ENCODE peak calls at places on chromosomes 11 and 22, in eight cellular contexts. A is body of pancreas; T is right cardiac atrium; V is CD8-positive, alpha-beta memory T cell; P is right lobe of liver; O is suprapubic skin; J is breast epithelium; B is neuronal stem cell. C is an unnamed sample.
A peak's percentile ranks its signal among the peaks of the same experiment; 100 is the strongest.

GRCh38 chr22:45604239-45604711 is 67.4 kb upstream of the ATXN10 start:
- DNase-seq in J (no peak), P (no peak), B (no peak), V (no peak), T (no peak), A (peak; percentile 50), O (no peak), C (peak; percentile 52)

GRCh38 chr22:20750461-20751184 is 23.3 kb upstream of the SERPIND1 start:
- DNase-seq in B (no peak), T (peak; percentile 78), V (no peak), P (peak; percentile 54), J (peak; percentile 61), O (no peak), A (peak; percentile 52), C (peak; percentile 77)

GRCh38 chr11:78659326-78660319 is 85.0 kb upstream of the NARS2 start:
- DNase-seq in T (no peak), O (no peak), B (no peak), A (peak; percentile 33), V (no peak), P (peak; percentile 81), J (no peak), C (no peak)

GRCh38 chr11:91587131-91587530 is 637.5 kb upstream of the FAT3 start:
- DNase-seq in V (no peak), A (no peak), T (no peak), O (no peak), B (no peak), J (no peak), P (no peak), C (no peak)

GRCh38 chr11:123246749-123247497 is 51.9 kb upstream of the CLMP start:
- DNase-seq in V (peak; percentile 68), B (peak; percentile 80), A (peak; percentile 83), T (peak; percentile 90), O (peak; percentile 92), J (peak; percentile 79), P (peak; percentile 79), C (peak; percentile 91)

GRCh38 chr11:134564472-134565200 is 152.6 kb upstream of the B3GAT1 start:
- DNase-seq in A (no peak), J (no peak), B (no peak), V (no peak), O (no peak), P (no peak), T (no peak), C (no peak)

GRCh38 chr11:68932933-68933577 is 29.4 kb downstream of the IGHMBP2 start:
- DNase-seq in A (no peak), O (no peak), J (no peak), P (no peak), B (no peak), V (no peak), T (no peak), C (no peak)

GRCh38 chr22:25786165-25786564 is 44.2 kb downstream of the MYO18B start:
- DNase-seq in B (no peak), P (no peak), O (no peak), V (no peak), A (no peak), T (no peak), J (no peak), C (no peak)

GRCh38 chr11:86101941-86102407 is 33.1 kb upstream of the PICALM start:
- DNase-seq in P (no peak), O (no peak), T (no peak), V (no peak), B (no peak), J (no peak), A (no peak), C (no peak)

GRCh38 chr11:19828382-19829108 is 115.9 kb downstream of the NAV2 start:
- DNase-seq in O (no peak), B (no peak), A (no peak), J (no peak), V (no peak), T (no peak), P (no peak), C (no peak)

GRCh38 chr22:23137905-23138520 is 3.8 kb downstream of the RSPH14 start:
- DNase-seq in B (no peak), A (peak; percentile 30), O (no peak), T (peak; percentile 41), V (peak; percentile 73), P (peak; percentile 38), J (no peak), C (no peak)

GRCh38 chr11:113162590-113162961 is 151.8 kb upstream of the TTC12 start:
- DNase-seq in A (no peak), J (no peak), T (peak; percentile 65), B (no peak), O (no peak), P (no peak), V (no peak), C (no peak)

GRCh38 chr11:134532176-134532920 is 120.3 kb upstream of the B3GAT1 start:
- DNase-seq in A (no peak), B (no peak), J (no peak), P (no peak), O (no peak), V (no peak), T (no peak), C (peak; percentile 57)

DNA sequence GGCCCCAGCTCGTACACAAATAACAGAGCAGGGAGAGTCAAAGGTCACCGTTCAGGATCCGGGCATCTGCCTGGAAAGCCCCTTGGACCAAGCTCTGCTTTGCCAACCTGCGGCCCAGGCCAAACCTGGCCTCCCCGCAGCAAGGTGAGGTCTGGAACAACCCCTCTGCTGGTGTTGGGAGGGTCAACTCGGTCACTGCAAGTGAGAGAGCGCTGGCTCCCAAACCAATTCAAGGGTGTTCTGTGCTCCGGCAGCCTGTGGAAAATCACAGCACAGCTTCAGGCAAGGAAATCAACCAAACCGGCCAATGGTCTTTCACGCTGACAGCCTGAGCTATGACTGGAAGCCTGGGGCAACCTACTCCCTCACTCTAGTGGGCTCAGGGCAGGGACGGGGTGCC is 63.4 kb downstream of the MYH9 start:
- DNase-seq in A (no peak), P (no peak), V (no peak), T (peak; percentile 74), B (no peak), O (no peak), J (no peak), C (no peak)
- H3K4me1 ChIP-seq in A (peaks cover 32% of the 10 kb centered on the region), P (peaks cover 30% of the 10 kb centered on the region), V (peaks cover 19% of the 10 kb centered on the region), T (peaks cover 47% of the 10 kb centered on the region), B (peaks cover 13% of the 10 kb centered on the region), O (peaks cover 67% of the 10 kb centered on the region), J (peaks cover 36% of the 10 kb centered on the region), C (no peaks in the 10 kb centered on the region)

GRCh38 chr22:35398574-35398973 is 1.4 kb upstream of the MCM5 start:
- DNase-seq in T (no peak), V (no peak), O (no peak), P (no peak), A (no peak), J (no peak), B (no peak), C (no peak)
- H3K4me1 ChIP-seq in T (no peaks in the 10 kb centered on the region), V (peaks cover 9% of the 10 kb centered on the region), O (peaks cover 18% of the 10 kb centered on the region), P (peaks cover 35% of the 10 kb centered on the region), A (peaks cover 34% of the 10 kb centered on the region), J (no peaks in the 10 kb centered on the region), B (peaks cover 17% of the 10 kb centered on the region), C (peaks cover 15% of the 10 kb centered on the region)

GRCh38 chr11:111439905-111440304 is 60.8 kb upstream of the POU2AF1 start:
- DNase-seq in P (no peak), B (no peak), A (no peak), T (no peak), V (no peak), J (no peak), O (no peak), C (peak; percentile 18)
- H3K4me1 ChIP-seq in P (no peaks in the 10 kb centered on the region), B (no peaks in the 10 kb centered on the region), A (peaks cover 41% of the 10 kb centered on the region), T (no peaks in the 10 kb centered on the region), V (peaks cover 5% of the 10 kb centered on the region), J (no peaks in the 10 kb centered on the region), O (peaks cover 16% of the 10 kb centered on the region), C (no peaks in the 10 kb centered on the region)

GRCh38 chr22:43002198-43002577 is 12.8 kb downstream of the PACSIN2 start:
- DNase-seq in J (no peak), P (no peak), B (no peak), V (no peak), A (no peak), O (no peak), T (no peak), C (peak; percentile 8)
- H3K4me1 ChIP-seq in J (no peaks in the 10 kb centered on the region), P (peaks cover 47% of the 10 kb centered on the region), B (peaks cover 9% of the 10 kb centered on the region), V (peaks cover 20% of the 10 kb centered on the region), A (peaks cover 91% of the 10 kb centered on the region), O (peaks cover 69% of the 10 kb centered on the region), T (peaks cover 23% of the 10 kb centered on the region), C (no peaks in the 10 kb centered on the region)

GRCh38 chr11:17387280-17387679 is 1.2 kb downstream of the KCNJ11 start:
- DNase-seq in P (no peak), T (no peak), A (no peak), J (no peak), O (no peak), V (no peak), B (no peak), C (no peak)

GRCh38 chr11:17389957-17390649 is 1.6 kb upstream of the KCNJ11 start:
- DNase-seq in O (no peak), J (no peak), A (no peak), P (no peak), V (no peak), B (no peak), T (no peak), C (no peak)

GRCh38 chr11:17389205-17389956 is 922 bp upstream of the KCNJ11 start:
- DNase-seq in T (peak; percentile 89), O (no peak), J (peak; percentile 80), B (peak; percentile 77), V (peak; percentile 80), A (peak; percentile 88), P (peak; percentile 85), C (peak; percentile 80)

GRCh38 chr11:17387811-17388210 is 648 bp downstream of the KCNJ11 start:
- DNase-seq in P (no peak), O (no peak), A (no peak), J (no peak), T (peak; percentile 65), B (no peak), V (no peak), C (no peak)

DNA sequence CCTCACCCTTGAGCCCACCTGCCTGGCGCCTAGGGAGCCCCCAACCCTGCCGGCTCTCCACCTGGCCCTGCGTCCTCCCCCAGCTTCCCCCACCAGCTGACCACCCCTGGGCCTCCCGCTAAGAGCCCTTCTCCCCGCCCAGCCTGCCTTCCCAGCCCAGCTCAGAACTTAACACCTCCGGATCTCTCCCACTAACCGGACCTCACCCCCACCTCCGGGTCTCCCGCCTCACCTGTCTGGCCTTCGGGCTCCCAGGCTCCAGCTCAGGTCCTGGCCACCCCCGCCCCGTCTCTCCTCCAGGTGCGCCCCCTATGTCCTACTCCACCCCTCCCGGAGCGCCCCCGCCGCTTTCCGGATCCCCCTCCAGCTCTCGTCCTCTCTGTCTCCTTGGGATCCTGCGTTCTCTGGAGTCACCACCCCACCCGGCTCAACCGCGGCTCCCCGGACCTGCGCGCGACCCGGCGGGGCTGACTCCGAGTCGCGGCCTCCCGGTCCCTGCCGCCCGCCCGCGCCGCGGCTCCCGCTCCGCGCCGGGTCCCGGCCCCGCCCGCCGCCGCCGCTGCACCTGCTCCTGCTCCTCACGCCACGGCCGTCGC is at the start of gene KCNJ11:
- DNase-seq in V (no peak), T (peak; percentile 69), B (no peak), P (peak; percentile 64), O (no peak), A (peak; percentile 39), J (no peak), C (no peak)
- H3K4me1 ChIP-seq in V (peaks cover 5% of the 10 kb centered on the region), T (no peaks in the 10 kb centered on the region), B (peaks cover 2% of the 10 kb centered on the region), P (no peaks in the 10 kb centered on the region), O (peaks cover 14% of the 10 kb centered on the region), A (peaks cover 30% of the 10 kb centered on the region), J (no peaks in the 10 kb centered on the region), C (no peaks in the 10 kb centered on the region)

C was measured in sigmoid colon.